ENCODE peak calls at places on chromosomes 1 and 21, in four cellular contexts. K, B, M and W are unnamed samples.

GRCh38 chr1:43135857-43136781 is 36.0 kb downstream of the EBNA1BP2 start:
- DNase-seq in K (no peak), B (no peak), M (no peak), W (no peak)

GRCh38 chr1:162029205-162029604 is 5.5 kb upstream of the OLFML2B start:
- DNase-seq in K (no peak), B (no peak), M (no peak), W (no peak)

GRCh38 chr1:172821609-172822274 is 162.8 kb downstream of the FASLG start:
- DNase-seq in K (peak), B (no peak), M (no peak), W (no peak)

GRCh38 chr1:39115271-39116110 is 89.0 kb upstream of the MACF1 start:
- DNase-seq in K (peak), B (no peak), M (no peak), W (no peak)

GRCh38 chr1:12577020-12577419 is 41.0 kb downstream of the DHRS3 start:
- DNase-seq in K (no peak), B (no peak), M (no peak), W (no peak)

GRCh38 chr21:37269481-37269880 is 2.3 kb upstream of the VPS26C start:
- DNase-seq in K (no peak), B (no peak), M (no peak), W (no peak)

GRCh38 chr1:9629445-9630201 is 21.9 kb upstream of the PIK3CD start:
- DNase-seq in K (no peak), B (no peak), M (no peak), W (peak)

GRCh38 chr21:34576043-34576466 is 38.9 kb downstream of the RCAN1 start:
- DNase-seq in K (peak), B (no peak), M (no peak), W (no peak)

GRCh38 chr1:21068937-21069336 is 107.8 kb downstream of the EIF4G3 start:
- DNase-seq in K (no peak), B (no peak), M (no peak), W (no peak)

GRCh38 chr1:15388201-15388880 is 21.3 kb upstream of the EFHD2 start:
- DNase-seq in K (no peak), B (no peak), M (no peak), W (no peak)

GRCh38 chr1:245512181-245512888 is 357.6 kb downstream of the KIF26B start:
- DNase-seq in K (peak), B (peak), M (no peak), W (no peak)

GRCh38 chr21:34942911-34943310 is 106.2 kb downstream of the RUNX1 start:
- DNase-seq in K (no peak), B (no peak), M (no peak), W (no peak)

GRCh38 chr1:197269053-197269452 is 1.0 kb downstream of the CRB1 start:
- DNase-seq in K (no peak), B (no peak), M (no peak), W (no peak)

GRCh38 chr1:161121838-161122237 is 3.9 kb downstream of the NIT1 start:
- DNase-seq in K (no peak), B (no peak), M (no peak), W (no peak)

GRCh38 chr1:110056776-110057175 is 13.7 kb downstream of the ALX3 start:
- DNase-seq in K (peak), B (no peak), M (no peak), W (no peak)

GRCh38 chr21:44300262-44300959 is 558 bp downstream of the PFKL start:
- DNase-seq in K (peak), B (peak), M (peak), W (no peak)

GRCh38 chr1:78009836-78010235 is 5.1 kb downstream of the DNAJB4 start:
- DNase-seq in K (peak), B (no peak), M (no peak), W (no peak)

GRCh38 chr1:113233441-113233840 is 156.9 kb upstream of the MAGI3 start:
- DNase-seq in K (no peak), B (no peak), M (no peak), W (no peak)

GRCh38 chr1:1787206-1787605 is 8.9 kb upstream of the NADK start:
- DNase-seq in K (no peak), B (no peak), M (no peak), W (no peak)

GRCh38 chr1:154431586-154432373 is 26.6 kb downstream of the IL6R start:
- DNase-seq in K (peak), B (no peak), M (no peak), W (no peak)

GRCh38 chr1:206635983-206636354 is 633 bp downstream of the DYRK3 start:
- DNase-seq in K (no peak), B (no peak), M (no peak), W (no peak)

GRCh38 chr1:208278638-208279037 is 34.5 kb upstream of the PLXNA2 start:
- DNase-seq in K (no peak), B (no peak), M (no peak), W (no peak)

GRCh38 chr1:236143104-236143948 is 987 bp downstream of the GPR137B start:
- DNase-seq in K (peak), B (no peak), M (peak), W (no peak)

DNA sequence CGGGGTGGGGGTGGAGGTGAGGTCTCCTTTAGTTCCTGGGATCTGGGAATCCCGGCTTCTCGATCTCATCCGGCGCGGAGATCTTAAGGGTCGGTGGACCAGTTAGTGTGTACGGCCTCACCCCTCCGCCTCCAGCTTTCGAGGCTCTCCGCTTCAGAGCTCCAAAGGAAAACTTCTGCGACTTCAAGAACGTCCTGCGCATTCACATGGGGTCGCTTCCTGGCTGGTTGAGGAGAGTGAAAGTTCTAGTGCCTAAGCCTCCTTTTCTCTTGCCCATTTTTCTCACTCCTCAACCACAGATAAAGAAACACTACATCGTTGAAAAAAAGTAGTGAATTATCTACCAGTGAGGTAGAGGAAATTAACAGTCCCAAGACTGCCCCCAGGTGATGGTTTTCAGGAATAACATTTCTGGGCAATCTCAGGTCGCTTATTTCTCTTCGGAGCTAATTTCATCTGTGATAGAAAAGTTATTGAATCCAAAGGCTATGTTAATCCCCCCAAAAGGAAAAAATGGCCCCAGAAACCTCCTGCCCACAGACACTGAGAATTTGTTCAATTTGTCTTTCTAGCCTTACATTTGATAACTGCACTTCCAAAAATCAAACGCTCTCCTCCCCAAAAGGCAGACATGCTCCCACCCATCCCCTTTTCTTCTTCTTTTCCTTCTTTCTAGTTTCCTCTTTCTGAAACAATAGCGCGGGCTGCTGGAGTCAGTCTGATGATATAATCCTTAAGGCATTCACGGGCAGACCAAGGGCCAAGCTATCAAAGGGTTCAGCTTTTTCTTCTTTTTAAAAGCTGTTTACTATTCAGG is 20.5 kb upstream of the TBX15 start:
- DNase-seq in K (peak), B (peak), M (no peak), W (no peak)
- TF ChIP-seq CTCF in K (peak), B (peak), M (peak), W (peak)

GRCh38 chr1:150221552-150221951 is 14.4 kb downstream of the ANP32E start:
- DNase-seq in K (peak), B (peak), M (no peak), W (no peak)
- TF ChIP-seq CTCF in K (peak), B (peak), M (peak), W (peak)

DNA sequence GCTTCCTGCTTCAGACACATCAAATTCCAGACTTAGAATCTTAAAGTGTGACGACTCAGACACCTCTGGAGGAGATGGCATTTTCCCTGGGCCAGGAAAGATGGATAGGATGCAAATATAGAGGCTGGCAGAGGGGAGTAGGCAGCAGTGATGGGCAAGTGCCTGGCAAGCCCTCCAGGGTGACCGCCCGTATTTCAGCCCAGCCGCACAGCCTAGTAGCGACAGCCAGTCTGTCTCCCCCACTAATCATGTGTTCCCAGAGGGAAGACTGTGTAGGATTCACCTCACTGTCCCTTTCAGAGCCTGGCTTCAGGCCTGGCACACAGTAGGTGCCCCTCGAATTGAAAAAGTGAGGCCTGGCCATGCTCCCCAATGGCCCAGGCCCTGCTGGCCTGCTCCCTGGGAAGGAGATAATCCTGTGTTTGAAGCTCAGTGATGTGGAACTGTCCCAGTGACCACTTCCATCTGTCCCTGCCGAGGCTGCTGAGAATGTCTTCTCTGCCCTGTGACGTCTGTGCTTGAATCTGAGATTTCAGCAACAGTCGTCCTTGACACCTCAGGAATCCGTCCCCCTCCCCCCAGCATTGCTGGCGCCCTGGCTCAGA is 41.3 kb upstream of the MAGOH start:
- DNase-seq in K (no peak), B (no peak), M (no peak), W (no peak)
- TF ChIP-seq CTCF in K (no peak), B (no peak), M (no peak), W (no peak)

GRCh38 chr1:5832916-5833895 is 159.0 kb downstream of the NPHP4 start:
- DNase-seq in K (no peak), B (no peak), M (no peak), W (no peak)

GRCh38 chr1:5831600-5832335 is 160.5 kb downstream of the NPHP4 start:
- DNase-seq in K (no peak), B (no peak), M (no peak), W (no peak)

GRCh38 chr1:5828322-5828935 is 163.8 kb downstream of the NPHP4 start:
- DNase-seq in K (no peak), B (no peak), M (no peak), W (no peak)

GRCh38 chr1:5829414-5829813 is 162.8 kb downstream of the NPHP4 start:
- DNase-seq in K (no peak), B (no peak), M (no peak), W (no peak)

DNA sequence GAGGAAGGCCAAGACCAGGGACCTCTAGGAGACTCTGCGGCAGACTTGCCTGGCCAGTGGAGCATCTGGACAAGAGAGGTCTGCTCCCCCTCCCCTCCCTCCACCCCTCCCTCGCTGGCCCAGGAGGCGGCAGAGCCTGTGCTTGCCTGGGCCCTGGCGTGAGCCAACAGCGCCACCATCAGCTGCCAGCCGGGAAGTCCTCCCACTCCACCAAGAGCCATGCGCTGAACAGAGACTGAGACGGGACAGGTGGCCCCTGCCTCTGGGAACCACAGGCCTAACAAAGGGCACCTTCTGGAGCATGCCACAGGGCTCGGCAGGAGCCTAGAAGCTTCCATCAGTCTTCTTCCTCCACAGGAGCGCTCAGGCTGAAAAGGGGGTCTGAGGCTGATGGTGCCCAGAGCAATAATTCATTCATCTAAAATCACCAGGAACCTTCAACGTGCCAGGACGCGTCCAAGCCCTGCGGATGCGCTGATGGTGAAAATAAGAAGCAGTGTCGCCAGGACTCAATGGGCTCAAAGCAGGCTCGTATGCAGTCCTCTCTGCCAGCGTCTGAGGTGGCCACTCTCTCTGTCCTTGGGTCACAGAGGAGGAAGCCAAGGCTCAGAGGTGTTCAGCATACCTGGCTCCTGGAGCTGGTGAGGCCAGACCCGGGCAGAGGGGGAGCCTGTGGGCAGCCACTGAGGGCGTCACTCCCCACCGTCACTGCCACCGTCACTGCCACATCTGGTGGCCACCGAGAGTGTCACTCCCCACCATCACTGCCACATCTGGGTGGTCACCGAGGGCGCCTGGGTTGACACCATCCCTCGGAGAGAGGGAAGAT is 161.2 kb downstream of the NPHP4 start:
- DNase-seq in K (no peak), B (no peak), M (peak), W (no peak)
- TF ChIP-seq CTCF in K (no peak), B (no peak), M (peak), W (peak)

GRCh38 chr1:94538243-94538827 is 3.2 kb downstream of the F3 start:
- DNase-seq in K (no peak), B (no peak), M (no peak), W (no peak)
- TF ChIP-seq CTCF in K (no peak), B (no peak), M (no peak), W (no peak)

GRCh38 chr1:240171907-240172306 is 80.2 kb downstream of the FMN2 start:
- DNase-seq in K (peak), B (no peak), M (no peak), W (no peak)

GRCh38 chr1:240170806-240171205 is 79.1 kb downstream of the FMN2 start:
- DNase-seq in K (no peak), B (no peak), M (no peak), W (no peak)

GRCh38 chr1:240164742-240165141 is 73.1 kb downstream of the FMN2 start:
- DNase-seq in K (no peak), B (no peak), M (no peak), W (no peak)

GRCh38 chr1:240170245-240170644 is 78.6 kb downstream of the FMN2 start:
- DNase-seq in K (no peak), B (no peak), M (no peak), W (no peak)

GRCh38 chr1:240169188-240169587 is 77.5 kb downstream of the FMN2 start:
- DNase-seq in K (peak), B (no peak), M (no peak), W (no peak)
- TF ChIP-seq CTCF in K (peak), B (peak), M (peak), W (peak)

GRCh38 chr1:48916121-48917069 is 139.7 kb upstream of the BEND5 start:
- DNase-seq in K (peak), B (peak), M (no peak), W (no peak)
- TF ChIP-seq CTCF in K (peak), B (peak), M (peak), W (peak)

DNA sequence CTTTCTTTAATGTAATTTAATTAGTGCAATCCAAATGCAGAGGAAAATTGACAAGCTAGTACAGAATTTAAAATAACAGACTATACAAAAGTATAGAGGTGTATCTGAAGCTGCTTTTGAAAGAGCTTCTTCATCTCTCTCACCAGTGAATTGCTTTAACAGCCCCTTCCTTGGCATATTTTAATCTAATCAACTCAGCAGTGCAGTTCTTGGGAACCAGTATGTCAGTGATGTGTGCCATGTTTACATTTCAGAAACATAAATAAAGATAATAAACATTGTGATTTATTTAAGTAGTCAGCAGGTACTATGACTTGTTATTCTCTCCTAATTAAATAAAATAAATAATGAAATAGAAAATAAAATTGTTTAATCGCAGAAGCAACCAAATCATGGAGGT is 1260.6 kb downstream of the NCAM2 start:
- DNase-seq in K (no peak), B (no peak), M (no peak), W (no peak)
- TF ChIP-seq CTCF in K (no peak), B (no peak), M (no peak), W (no peak)

DNA sequence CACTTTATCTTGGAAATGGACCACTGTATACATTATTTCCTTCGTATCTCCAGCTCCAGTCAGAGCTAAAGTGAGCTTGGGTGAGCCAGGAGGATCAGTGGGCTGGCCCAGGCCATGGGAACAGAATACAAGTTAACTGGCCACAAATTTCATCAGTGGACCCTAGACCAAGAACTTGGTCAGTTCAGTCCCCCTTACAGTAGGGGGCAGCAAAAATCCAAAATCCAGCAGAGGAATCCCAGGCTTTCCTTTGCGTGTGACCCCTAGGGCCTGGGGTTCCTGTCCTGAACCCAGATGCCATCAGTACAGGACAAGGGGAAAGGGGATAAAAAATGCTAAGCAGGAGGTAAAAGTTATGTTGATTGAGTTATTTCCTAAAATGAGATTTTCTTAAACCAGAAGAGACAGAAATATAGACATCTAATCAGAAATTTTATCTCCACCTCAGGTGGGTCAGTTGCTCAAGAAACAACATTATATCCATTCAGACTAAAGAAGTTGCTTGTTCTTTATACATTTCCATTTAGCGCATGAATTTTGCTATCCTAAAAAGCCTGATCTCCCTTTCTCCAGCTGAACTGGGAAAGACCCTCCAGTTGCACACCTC is 24.1 kb upstream of the LCE5A start:
- DNase-seq in K (no peak), B (peak), M (no peak), W (no peak)
- TF ChIP-seq CTCF in K (peak), B (peak), M (no peak), W (no peak)